ENCODE peak calls at places on chromosomes 13 and 19, in six cellular contexts. One of them, this sample, is unnamed.

GRCh38 chr13:114282143-114282685 is 813 bp downstream of the UPF3A start:
- DNase-seq in M059J: peak
- DNase-seq in naive thymus-derived CD8-positive, alpha-beta T cell: peak
- DNase-seq in left colon: peak
- DNase-seq in AG08395: peak
- DNase-seq in dorsolateral prefrontal cortex: peak
- DNase-seq in this sample: peak

GRCh38 chr13:25170554-25171107 is 1.5 kb downstream of the AMER2 start:
- DNase-seq in M059J: no peak
- DNase-seq in naive thymus-derived CD8-positive, alpha-beta T cell: no peak
- DNase-seq in left colon: no peak
- DNase-seq in AG08395: no peak
- DNase-seq in dorsolateral prefrontal cortex: peak
- DNase-seq in this sample: no peak

GRCh38 chr19:16073988-16074387 is 2.3 kb upstream of the TPM4 start:
- DNase-seq in M059J: peak
- DNase-seq in naive thymus-derived CD8-positive, alpha-beta T cell: no peak
- DNase-seq in left colon: peak
- DNase-seq in AG08395: no peak
- DNase-seq in dorsolateral prefrontal cortex: no peak
- DNase-seq in this sample: no peak

GRCh38 chr13:110382229-110382628 is 75.1 kb downstream of the COL4A2 start:
- DNase-seq in M059J: peak
- DNase-seq in naive thymus-derived CD8-positive, alpha-beta T cell: no peak
- DNase-seq in left colon: no peak
- DNase-seq in AG08395: no peak
- DNase-seq in dorsolateral prefrontal cortex: no peak
- DNase-seq in this sample: no peak

GRCh38 chr19:23070353-23070781 is 46.5 kb upstream of the ZNF730 start:
- DNase-seq in M059J: no peak
- DNase-seq in naive thymus-derived CD8-positive, alpha-beta T cell: no peak
- DNase-seq in left colon: no peak
- DNase-seq in AG08395: peak
- DNase-seq in dorsolateral prefrontal cortex: no peak
- DNase-seq in this sample: peak

GRCh38 chr19:46206176-46206575 is 23.4 kb upstream of the IGFL1 start:
- DNase-seq in M059J: peak
- DNase-seq in naive thymus-derived CD8-positive, alpha-beta T cell: no peak
- DNase-seq in left colon: no peak
- DNase-seq in AG08395: no peak
- DNase-seq in dorsolateral prefrontal cortex: no peak
- DNase-seq in this sample: no peak

GRCh38 chr13:25686831-25687495 is 315.2 kb downstream of the ATP8A2 start:
- DNase-seq in M059J: no peak
- DNase-seq in naive thymus-derived CD8-positive, alpha-beta T cell: no peak
- DNase-seq in left colon: no peak
- DNase-seq in AG08395: no peak
- DNase-seq in dorsolateral prefrontal cortex: no peak
- DNase-seq in this sample: no peak

GRCh38 chr19:1261863-1262686 is 7.1 kb upstream of the CIRBP start:
- DNase-seq in M059J: peak
- DNase-seq in naive thymus-derived CD8-positive, alpha-beta T cell: peak
- DNase-seq in left colon: peak
- DNase-seq in AG08395: no peak
- DNase-seq in dorsolateral prefrontal cortex: no peak
- DNase-seq in this sample: no peak

GRCh38 chr19:34317311-34317927 is 47.6 kb upstream of the GPI start:
- DNase-seq in M059J: peak
- DNase-seq in naive thymus-derived CD8-positive, alpha-beta T cell: no peak
- DNase-seq in left colon: peak
- DNase-seq in AG08395: no peak
- DNase-seq in dorsolateral prefrontal cortex: no peak
- DNase-seq in this sample: no peak

GRCh38 chr13:35925669-35926068 is 205.5 kb downstream of the DCLK1 start:
- DNase-seq in M059J: peak
- DNase-seq in naive thymus-derived CD8-positive, alpha-beta T cell: no peak
- DNase-seq in left colon: no peak
- DNase-seq in AG08395: no peak
- DNase-seq in dorsolateral prefrontal cortex: no peak
- DNase-seq in this sample: no peak

GRCh38 chr13:108419768-108420167 is 150.2 kb downstream of the TNFSF13B start:
- DNase-seq in M059J: no peak
- DNase-seq in naive thymus-derived CD8-positive, alpha-beta T cell: no peak
- DNase-seq in left colon: no peak
- DNase-seq in AG08395: no peak
- DNase-seq in dorsolateral prefrontal cortex: no peak
- DNase-seq in this sample: no peak

GRCh38 chr19:49690656-49691242 is at the start of gene CPT1C:
- DNase-seq in M059J: peak
- DNase-seq in naive thymus-derived CD8-positive, alpha-beta T cell: peak
- DNase-seq in left colon: peak
- DNase-seq in AG08395: peak
- DNase-seq in dorsolateral prefrontal cortex: peak
- DNase-seq in this sample: peak

GRCh38 chr19:54230031-54230430 is 7.2 kb upstream of the LILRB3 start:
- DNase-seq in M059J: no peak
- DNase-seq in naive thymus-derived CD8-positive, alpha-beta T cell: no peak
- DNase-seq in left colon: no peak
- DNase-seq in AG08395: no peak
- DNase-seq in dorsolateral prefrontal cortex: peak
- DNase-seq in this sample: no peak

GRCh38 chr19:30227661-30228112 is 144.5 kb upstream of the ZNF536 start:
- DNase-seq in M059J: peak
- DNase-seq in naive thymus-derived CD8-positive, alpha-beta T cell: no peak
- DNase-seq in left colon: peak
- DNase-seq in AG08395: peak
- DNase-seq in dorsolateral prefrontal cortex: peak
- DNase-seq in this sample: peak

GRCh38 chr19:58395220-58395978 is at the start of gene RNF225:
- DNase-seq in M059J: peak
- DNase-seq in naive thymus-derived CD8-positive, alpha-beta T cell: no peak
- DNase-seq in left colon: peak
- DNase-seq in AG08395: no peak
- DNase-seq in dorsolateral prefrontal cortex: no peak
- DNase-seq in this sample: no peak

GRCh38 chr19:18519962-18520847 is 1.7 kb downstream of the ELL start:
- DNase-seq in M059J: peak
- DNase-seq in naive thymus-derived CD8-positive, alpha-beta T cell: peak
- DNase-seq in left colon: peak
- DNase-seq in AG08395: peak
- DNase-seq in dorsolateral prefrontal cortex: peak
- DNase-seq in this sample: peak

GRCh38 chr19:5070922-5071321 is 102.0 kb downstream of the KDM4B start:
- DNase-seq in M059J: no peak
- DNase-seq in naive thymus-derived CD8-positive, alpha-beta T cell: no peak
- DNase-seq in left colon: no peak
- DNase-seq in AG08395: no peak
- DNase-seq in dorsolateral prefrontal cortex: no peak
- DNase-seq in this sample: no peak

GRCh38 chr19:46499692-46500091 is 4.0 kb upstream of the PNMA8B start:
- DNase-seq in M059J: no peak
- DNase-seq in naive thymus-derived CD8-positive, alpha-beta T cell: no peak
- DNase-seq in left colon: no peak
- DNase-seq in AG08395: no peak
- DNase-seq in dorsolateral prefrontal cortex: no peak
- DNase-seq in this sample: no peak

GRCh38 chr19:14410775-14411134 is 8.4 kb downstream of the DDX39A start:
- DNase-seq in M059J: no peak
- DNase-seq in naive thymus-derived CD8-positive, alpha-beta T cell: no peak
- DNase-seq in left colon: no peak
- DNase-seq in AG08395: no peak
- DNase-seq in dorsolateral prefrontal cortex: no peak
- DNase-seq in this sample: no peak

GRCh38 chr13:113120300-113121182 is 2.1 kb upstream of the F10 start:
- DNase-seq in M059J: no peak
- DNase-seq in naive thymus-derived CD8-positive, alpha-beta T cell: no peak
- DNase-seq in left colon: no peak
- DNase-seq in AG08395: no peak
- DNase-seq in dorsolateral prefrontal cortex: no peak
- DNase-seq in this sample: no peak

GRCh38 chr13:109361562-109361961 is 424.8 kb downstream of the IRS2 start:
- DNase-seq in M059J: no peak
- DNase-seq in naive thymus-derived CD8-positive, alpha-beta T cell: no peak
- DNase-seq in left colon: no peak
- DNase-seq in AG08395: no peak
- DNase-seq in dorsolateral prefrontal cortex: no peak
- DNase-seq in this sample: no peak

GRCh38 chr13:24223341-24224231 is 63.1 kb downstream of the SPATA13 start:
- DNase-seq in M059J: no peak
- DNase-seq in naive thymus-derived CD8-positive, alpha-beta T cell: no peak
- DNase-seq in left colon: no peak
- DNase-seq in AG08395: no peak
- DNase-seq in dorsolateral prefrontal cortex: no peak
- DNase-seq in this sample: no peak

GRCh38 chr13:98405107-98405571 is 171.8 kb downstream of the STK24 start:
- DNase-seq in M059J: no peak
- DNase-seq in naive thymus-derived CD8-positive, alpha-beta T cell: no peak
- DNase-seq in left colon: no peak
- DNase-seq in AG08395: peak
- DNase-seq in dorsolateral prefrontal cortex: peak
- DNase-seq in this sample: peak

GRCh38 chr19:18522124-18522861 is 423 bp upstream of the ELL start:
- DNase-seq in M059J: peak
- DNase-seq in naive thymus-derived CD8-positive, alpha-beta T cell: peak
- DNase-seq in left colon: peak
- DNase-seq in AG08395: peak
- DNase-seq in dorsolateral prefrontal cortex: peak
- DNase-seq in this sample: peak

GRCh38 chr13:23279321-23279720 is 98.5 kb downstream of the SGCG start:
- DNase-seq in M059J: no peak
- DNase-seq in naive thymus-derived CD8-positive, alpha-beta T cell: no peak
- DNase-seq in left colon: no peak
- DNase-seq in AG08395: no peak
- DNase-seq in dorsolateral prefrontal cortex: no peak
- DNase-seq in this sample: no peak

This sample was measured in GM03348.